ENCODE peak calls at places on chromosomes 3 and 15, in six cellular contexts. M, N, H, P, D and R are unnamed samples.

GRCh38 chr15:31437686-31438085 is 111.1 kb downstream of the KLF13 start:
- DNase-seq in H (no peak), N (no peak), M (no peak), P (no peak), D (no peak), R (no peak)

GRCh38 chr3:57556459-57557087 is 499 bp downstream of the PDE12 start:
- DNase-seq in M (no peak), H (no peak), N (no peak), P (peak; percentile 60), D (peak; percentile 15), R (no peak)

GRCh38 chr15:41104234-41104633 is 11.8 kb downstream of the INO80 start:
- DNase-seq in D (no peak), H (no peak), N (peak; percentile 16), P (no peak), M (peak; percentile 79), R (no peak)

GRCh38 chr3:175777495-175777894 is 918.4 kb downstream of the NAALADL2 start:
- DNase-seq in P (no peak), N (peak; percentile 38), M (peak; percentile 20), H (no peak), D (no peak), R (no peak)

GRCh38 chr3:55490194-55490913 is 3.2 kb upstream of the WNT5A start:
- DNase-seq in D (no peak), M (no peak), H (no peak), P (no peak), N (peak; percentile 44), R (peak; percentile 18)

GRCh38 chr3:29284578-29284977 is 3.7 kb downstream of the RBMS3 start:
- DNase-seq in N (no peak), P (no peak), D (no peak), M (peak; percentile 25), H (no peak), R (no peak)

GRCh38 chr3:188697127-188697526 is 474.6 kb upstream of the TPRG1 start:
- DNase-seq in H (no peak), M (no peak), P (no peak), D (no peak), N (no peak), R (no peak)

GRCh38 chr3:71673486-71673885 is 51.7 kb downstream of the EIF4E3 start:
- DNase-seq in N (no peak), D (no peak), H (no peak), P (no peak), M (peak; percentile 55), R (no peak)

GRCh38 chr3:4834403-4834866 is 144.8 kb upstream of the BHLHE40 start:
- DNase-seq in M (peak; percentile 17), D (no peak), P (no peak), N (peak; percentile 62), H (no peak), R (no peak)

GRCh38 chr3:15754047-15754446 is 43.7 kb downstream of the ANKRD28 start:
- DNase-seq in P (no peak), H (no peak), D (no peak), M (peak; percentile 44), N (no peak), R (no peak)

GRCh38 chr3:6994081-6994668 is 133.3 kb downstream of the GRM7 start:
- DNase-seq in N (peak; percentile 12), H (no peak), M (no peak), P (no peak), D (no peak), R (peak; percentile 43)

GRCh38 chr15:77251662-77252061 is 168.2 kb downstream of the PEAK1 start:
- DNase-seq in N (peak; percentile 23), D (no peak), M (peak; percentile 49), P (peak; percentile 49), H (peak; percentile 20), R (peak; percentile 83)

GRCh38 chr15:69133862-69134519 is 26.4 kb upstream of the GLCE start:
- DNase-seq in N (no peak), P (no peak), D (no peak), M (no peak), H (no peak), R (no peak)

GRCh38 chr3:171786997-171787396 is 23.3 kb downstream of the PLD1 start:
- DNase-seq in H (no peak), N (no peak), D (no peak), M (no peak), P (no peak), R (no peak)

GRCh38 chr3:140053794-140054193 is 118.8 kb downstream of the CLSTN2 start:
- DNase-seq in P (no peak), H (no peak), N (no peak), M (no peak), D (no peak), R (no peak)

GRCh38 chr3:155701882-155702465 is 42.9 kb downstream of the PLCH1 start:
- DNase-seq in M (peak; percentile 58), H (peak; percentile 31), P (no peak), D (no peak), N (peak; percentile 64), R (peak; percentile 67)

GRCh38 chr3:55485208-55485791 is 1.8 kb downstream of the WNT5A start:
- DNase-seq in M (peak; percentile 88), H (peak; percentile 82), D (peak; percentile 59), N (peak; percentile 92), P (peak; percentile 89), R (peak; percentile 95)

GRCh38 chr3:107063351-107063750 is 313.9 kb upstream of the CCDC54 start:
- DNase-seq in D (no peak), H (no peak), P (no peak), M (peak; percentile 22), N (peak; percentile 3), R (peak; percentile 28)

GRCh38 chr15:85598203-85598602 is 196.5 kb downstream of the KLHL25 start:
- DNase-seq in M (no peak), H (no peak), D (no peak), P (no peak), N (peak; percentile 72), R (no peak)

GRCh38 chr3:9942934-9943690 is 9.1 kb downstream of the PRRT3 start:
- DNase-seq in P (no peak), M (no peak), N (no peak), H (no peak), D (no peak), R (no peak)

GRCh38 chr3:9947025-9947995 is 4.9 kb downstream of the PRRT3 start:
- DNase-seq in P (peak; percentile 86), M (peak; percentile 33), H (peak; percentile 46), D (no peak), N (peak; percentile 79), R (peak; percentile 88)

GRCh38 chr3:9946112-9947024 is 5.8 kb downstream of the PRRT3 start:
- DNase-seq in D (peak; percentile 75), H (peak; percentile 83), N (peak; percentile 91), P (peak; percentile 89), M (peak; percentile 81), R (peak; percentile 93)

GRCh38 chr3:9944271-9944670 is 7.9 kb downstream of the PRRT3 start:
- DNase-seq in D (no peak), M (no peak), P (no peak), H (no peak), N (no peak), R (no peak)

DNA sequence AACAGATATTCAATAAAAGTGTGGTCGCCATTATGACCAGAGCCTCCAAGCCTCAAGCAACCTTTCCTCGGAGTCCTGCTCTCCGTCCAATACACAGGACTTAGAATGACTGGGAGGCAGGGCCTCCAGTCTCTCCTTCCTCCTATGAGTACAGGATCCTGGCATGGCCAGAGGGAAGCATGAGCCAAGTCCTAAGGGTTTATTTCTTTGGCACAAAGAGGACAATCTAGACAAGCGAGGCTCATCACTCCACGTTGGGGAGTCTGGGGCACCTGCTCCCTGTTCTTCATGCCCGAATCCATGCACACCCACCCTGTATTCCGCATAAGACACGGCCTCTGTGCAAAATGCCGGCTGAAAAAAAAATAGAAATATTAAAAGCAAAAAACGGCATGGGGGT is 6.8 kb downstream of the PRRT3 start:
- DNase-seq in P (no peak), D (no peak), H (no peak), N (no peak), M (no peak), R (no peak)
- H3K4me3 ChIP-seq in P (peak overlapping the region; percentile 69), D (no peak overlapping the region), H (no peak overlapping the region), N (no peak overlapping the region), M (no peak overlapping the region), R (no peak overlapping the region)

GRCh38 chr15:52568569-52569243 is at the start of gene ARPP19:
- DNase-seq in H (peak; percentile 90), D (peak; percentile 67), M (peak; percentile 86), P (peak; percentile 90), N (peak; percentile 89), R (peak; percentile 98)

GRCh38 chr15:52569244-52569585 is 385 bp upstream of the ARPP19 start:
- DNase-seq in H (no peak), N (no peak), D (no peak), P (no peak), M (no peak), R (no peak)

GRCh38 chr15:52566889-52567288 is 1.9 kb downstream of the ARPP19 start:
- DNase-seq in P (no peak), M (no peak), N (no peak), H (no peak), D (no peak), R (no peak)

GRCh38 chr15:52563499-52564060 is 5.2 kb downstream of the ARPP19 start:
- DNase-seq in M (no peak), P (no peak), N (no peak), H (no peak), D (no peak), R (no peak)

GRCh38 chr15:52567886-52568568 is 803 bp downstream of the ARPP19 start:
- DNase-seq in P (no peak), N (peak; percentile 61), M (peak; percentile 24), H (no peak), D (peak; percentile 67), R (no peak)
- H2AK5ac ChIP-seq in P (peak overlapping the region; percentile 98), N (no peak overlapping the region), M (peak overlapping the region; percentile 81), H (peak overlapping the region; percentile 95), D (peak overlapping the region; percentile 71), R (peak overlapping the region; percentile 96)

GRCh38 chr3:17749281-17749680 is 6.8 kb upstream of the TBC1D5 start:
- DNase-seq in H (no peak), N (no peak), P (no peak), M (no peak), D (no peak), R (no peak)

GRCh38 chr3:17747184-17747889 is 4.9 kb upstream of the TBC1D5 start:
- DNase-seq in M (no peak), N (no peak), H (no peak), D (no peak), P (no peak), R (no peak)

GRCh38 chr3:17752441-17752840 is 10.0 kb upstream of the TBC1D5 start:
- DNase-seq in P (no peak), H (no peak), M (no peak), N (no peak), D (no peak), R (no peak)

GRCh38 chr3:17747890-17748247 is 5.4 kb upstream of the TBC1D5 start:
- DNase-seq in H (no peak), N (no peak), D (no peak), M (no peak), P (no peak), R (no peak)

GRCh38 chr3:17749705-17750293 is 7.4 kb upstream of the TBC1D5 start:
- DNase-seq in N (no peak), M (no peak), H (no peak), P (no peak), D (no peak), R (no peak)
- H3K4me3 ChIP-seq in N (no peak overlapping the region), M (no peak overlapping the region), H (no peak overlapping the region), P (no peak overlapping the region), D (no peak overlapping the region), R (no peak overlapping the region)

GRCh38 chr3:25784971-25785370 is 1.7 kb upstream of the NGLY1 start:
- DNase-seq in N (no peak), P (no peak), M (no peak), H (no peak), D (no peak), R (no peak)
- H2AK5ac ChIP-seq in N (no peak overlapping the region), P (no peak overlapping the region), M (no peak overlapping the region), H (no peak overlapping the region), D (no peak overlapping the region), R (no peak overlapping the region)

GRCh38 chr3:43106293-43106628 is 382 bp upstream of the POMGNT2 start:
- DNase-seq in N (no peak), P (no peak), H (no peak), M (no peak), D (peak; percentile 9), R (no peak)
- H3K4me3 ChIP-seq in N (no peak overlapping the region), P (peak overlapping the region; percentile 89), H (no peak overlapping the region), M (peak overlapping the region; percentile 86), D (no peak overlapping the region), R (no peak overlapping the region)